ENCODE peak calls at places on chromosomes 13 and 19, in four cellular contexts. One of them, this sample, is unnamed.

GRCh38 chr19:49678970-49679831 is 2.1 kb downstream of the PRMT1 start:
- DNase-seq in IMR-90: no peak
- DNase-seq in stomach: no peak
- DNase-seq in CD8-positive, alpha-beta memory T cell: no peak
- DNase-seq in this sample: no peak

GRCh38 chr19:3028305-3029069 is 593 bp downstream of the TLE2 start:
- DNase-seq in IMR-90: no peak
- DNase-seq in stomach: no peak
- DNase-seq in CD8-positive, alpha-beta memory T cell: no peak
- DNase-seq in this sample: no peak

GRCh38 chr13:99659234-99659633 is 158.0 kb downstream of the TM9SF2 start:
- DNase-seq in IMR-90: no peak
- DNase-seq in stomach: no peak
- DNase-seq in CD8-positive, alpha-beta memory T cell: no peak
- DNase-seq in this sample: no peak

GRCh38 chr19:35509018-35509652 is 4.3 kb downstream of the DMKN start:
- DNase-seq in IMR-90: no peak
- DNase-seq in stomach: peak
- DNase-seq in CD8-positive, alpha-beta memory T cell: peak
- DNase-seq in this sample: no peak

GRCh38 chr19:29563688-29564087 is 37.9 kb downstream of the VSTM2B start:
- DNase-seq in IMR-90: no peak
- DNase-seq in stomach: no peak
- DNase-seq in CD8-positive, alpha-beta memory T cell: no peak
- DNase-seq in this sample: no peak

GRCh38 chr19:46704379-46705076 is 12.4 kb downstream of the PRKD2 start:
- DNase-seq in IMR-90: no peak
- DNase-seq in stomach: peak
- DNase-seq in CD8-positive, alpha-beta memory T cell: peak
- DNase-seq in this sample: no peak

GRCh38 chr19:48842744-48843162 is 6.5 kb upstream of the HSD17B14 start:
- DNase-seq in IMR-90: peak
- DNase-seq in stomach: no peak
- DNase-seq in CD8-positive, alpha-beta memory T cell: peak
- DNase-seq in this sample: no peak

GRCh38 chr19:7881910-7882309 is 6.4 kb upstream of the LRRC8E start:
- DNase-seq in IMR-90: no peak
- DNase-seq in stomach: no peak
- DNase-seq in CD8-positive, alpha-beta memory T cell: no peak
- DNase-seq in this sample: no peak

GRCh38 chr19:49064768-49065611 is at the start of gene NTF4:
- DNase-seq in IMR-90: no peak
- DNase-seq in stomach: peak
- DNase-seq in CD8-positive, alpha-beta memory T cell: no peak
- DNase-seq in this sample: peak

This sample was measured in foreskin fibroblast.